ENCODE peak calls at places on chromosomes 11 and 22, in four cellular contexts. One of them, this sample, is unnamed.

GRCh38 chr11:57899378-57899777 is 124.3 kb upstream of the OR9Q1 start:
- DNase-seq in K562: no peak
- DNase-seq in HepG2: no peak
- DNase-seq in WTC11: no peak
- DNase-seq in this sample: no peak

GRCh38 chr11:74311352-74311926 is at the start of gene P4HA3:
- DNase-seq in HepG2: peak
- DNase-seq in WTC11: peak
- DNase-seq in K562: peak
- DNase-seq in this sample: peak

GRCh38 chr11:123168236-123168635 is 26.8 kb downstream of the CLMP start:
- DNase-seq in WTC11: no peak
- DNase-seq in K562: no peak
- DNase-seq in HepG2: no peak
- DNase-seq in this sample: no peak

GRCh38 chr11:27385245-27385644 is 22.2 kb upstream of the CCDC34 start:
- DNase-seq in WTC11: no peak
- DNase-seq in K562: no peak
- DNase-seq in HepG2: no peak
- DNase-seq in this sample: no peak

GRCh38 chr22:43060213-43060612 is 29.0 kb downstream of the TTLL1 start:
- DNase-seq in WTC11: peak
- DNase-seq in HepG2: peak
- DNase-seq in K562: peak
- DNase-seq in this sample: peak

GRCh38 chr11:131999955-132000354 is 629.5 kb downstream of the NTM start:
- DNase-seq in WTC11: no peak
- DNase-seq in K562: no peak
- DNase-seq in HepG2: no peak
- DNase-seq in this sample: no peak

GRCh38 chr22:44531487-44531886 is 33.5 kb upstream of the RTL6 start:
- DNase-seq in WTC11: no peak
- DNase-seq in K562: no peak
- DNase-seq in HepG2: no peak
- DNase-seq in this sample: no peak

GRCh38 chr11:13761250-13761649 is 92.8 kb downstream of the FAR1 start:
- DNase-seq in K562: no peak
- DNase-seq in WTC11: no peak
- DNase-seq in HepG2: no peak
- DNase-seq in this sample: no peak

GRCh38 chr22:22619765-22620414 is 24.5 kb upstream of the GGTLC2 start:
- DNase-seq in K562: no peak
- DNase-seq in WTC11: no peak
- DNase-seq in HepG2: no peak
- DNase-seq in this sample: no peak

GRCh38 chr11:119904636-119905035 is 175.6 kb upstream of the NECTIN1 start:
- DNase-seq in HepG2: no peak
- DNase-seq in WTC11: no peak
- DNase-seq in K562: no peak
- DNase-seq in this sample: no peak

GRCh38 chr22:20803696-20804324 is 29.9 kb downstream of the SERPIND1 start:
- DNase-seq in HepG2: peak
- DNase-seq in WTC11: peak
- DNase-seq in K562: peak
- DNase-seq in this sample: peak

GRCh38 chr11:93267383-93267782 is 63.2 kb upstream of the DEUP1 start:
- DNase-seq in K562: no peak
- DNase-seq in HepG2: no peak
- DNase-seq in WTC11: no peak
- DNase-seq in this sample: no peak

GRCh38 chr11:78212586-78213371 is 24.1 kb downstream of the USP35 start:
- DNase-seq in WTC11: peak
- DNase-seq in K562: no peak
- DNase-seq in HepG2: no peak
- DNase-seq in this sample: no peak

GRCh38 chr11:62880803-62881578 is at the start of gene SLC3A2:
- DNase-seq in HepG2: peak
- DNase-seq in WTC11: peak
- DNase-seq in K562: peak
- DNase-seq in this sample: peak

GRCh38 chr11:35232961-35233360 is 94.0 kb downstream of the CD44 start:
- DNase-seq in HepG2: no peak
- DNase-seq in K562: no peak
- DNase-seq in WTC11: no peak
- DNase-seq in this sample: no peak

GRCh38 chr22:19880786-19881569 is 26.3 kb upstream of the GNB1L start:
- DNase-seq in K562: peak
- DNase-seq in HepG2: peak
- DNase-seq in WTC11: peak
- DNase-seq in this sample: peak

GRCh38 chr11:48083427-48083826 is 103.1 kb downstream of the PTPRJ start:
- DNase-seq in K562: no peak
- DNase-seq in HepG2: no peak
- DNase-seq in WTC11: no peak
- DNase-seq in this sample: no peak

GRCh38 chr11:12762696-12763324 is 88.6 kb downstream of the TEAD1 start:
- DNase-seq in HepG2: no peak
- DNase-seq in WTC11: no peak
- DNase-seq in K562: no peak
- DNase-seq in this sample: no peak

GRCh38 chr11:62067741-62068140 is 56.1 kb upstream of the INCENP start:
- DNase-seq in HepG2: no peak
- DNase-seq in K562: no peak
- DNase-seq in WTC11: no peak
- DNase-seq in this sample: no peak

GRCh38 chr11:1890856-1891830 is 552 bp downstream of the PRR33 start:
- DNase-seq in K562: no peak
- DNase-seq in WTC11: no peak
- DNase-seq in HepG2: no peak
- DNase-seq in this sample: no peak

GRCh38 chr11:2891291-2891690 is 5.7 kb upstream of the CDKN1C start:
- DNase-seq in K562: peak
- DNase-seq in HepG2: no peak
- DNase-seq in WTC11: peak
- DNase-seq in this sample: no peak

GRCh38 chr22:31106651-31107205 is 640 bp downstream of the SELENOM start:
- DNase-seq in HepG2: no peak
- DNase-seq in WTC11: no peak
- DNase-seq in K562: no peak
- DNase-seq in this sample: peak

GRCh38 chr11:45285931-45286632 is at the start of gene SYT13:
- DNase-seq in WTC11: peak
- DNase-seq in HepG2: no peak
- DNase-seq in K562: no peak
- DNase-seq in this sample: no peak

GRCh38 chr11:47267858-47268257 is 2.1 kb upstream of the MADD start:
- DNase-seq in WTC11: no peak
- DNase-seq in HepG2: no peak
- DNase-seq in K562: no peak
- DNase-seq in this sample: no peak

GRCh38 chr22:45208993-45209838 is 31.5 kb downstream of the KIAA0930 start:
- DNase-seq in HepG2: no peak
- DNase-seq in WTC11: peak
- DNase-seq in K562: peak
- DNase-seq in this sample: peak

GRCh38 chr11:126824035-126824607 is 176.4 kb downstream of the KIRREL3 start:
- DNase-seq in HepG2: no peak
- DNase-seq in K562: no peak
- DNase-seq in WTC11: peak
- DNase-seq in this sample: no peak

GRCh38 chr22:46362934-46363515 is 27.5 kb downstream of the TRMU start:
- DNase-seq in K562: no peak
- DNase-seq in HepG2: no peak
- DNase-seq in WTC11: no peak
- DNase-seq in this sample: no peak

GRCh38 chr11:15942936-15943335 is 413.4 kb downstream of the SOX6 start:
- DNase-seq in K562: no peak
- DNase-seq in HepG2: no peak
- DNase-seq in WTC11: no peak
- DNase-seq in this sample: no peak

GRCh38 chr22:19663821-19664325 is 50.4 kb upstream of the SEPTIN5 start:
- DNase-seq in K562: peak
- DNase-seq in WTC11: no peak
- DNase-seq in HepG2: no peak
- DNase-seq in this sample: no peak

GRCh38 chr11:124285610-124286344 is 28.0 kb downstream of the OR8D1 start:
- DNase-seq in K562: no peak
- DNase-seq in HepG2: no peak
- DNase-seq in WTC11: no peak
- DNase-seq in this sample: no peak
- TF ChIP-seq ELF4 in K562: no peak
- TF ChIP-seq ELF4 in HepG2: no peak
- TF ChIP-seq ELF4 in WTC11: no peak
- TF ChIP-seq ELF4 in this sample: no peak

GRCh38 chr22:39665229-39665628 is 94.7 kb downstream of the CACNA1I start:
- DNase-seq in HepG2: no peak
- DNase-seq in WTC11: no peak
- DNase-seq in K562: no peak
- DNase-seq in this sample: no peak
- TF ChIP-seq ELF4 in HepG2: no peak
- TF ChIP-seq ELF4 in WTC11: no peak
- TF ChIP-seq ELF4 in K562: no peak
- TF ChIP-seq ELF4 in this sample: no peak

DNA sequence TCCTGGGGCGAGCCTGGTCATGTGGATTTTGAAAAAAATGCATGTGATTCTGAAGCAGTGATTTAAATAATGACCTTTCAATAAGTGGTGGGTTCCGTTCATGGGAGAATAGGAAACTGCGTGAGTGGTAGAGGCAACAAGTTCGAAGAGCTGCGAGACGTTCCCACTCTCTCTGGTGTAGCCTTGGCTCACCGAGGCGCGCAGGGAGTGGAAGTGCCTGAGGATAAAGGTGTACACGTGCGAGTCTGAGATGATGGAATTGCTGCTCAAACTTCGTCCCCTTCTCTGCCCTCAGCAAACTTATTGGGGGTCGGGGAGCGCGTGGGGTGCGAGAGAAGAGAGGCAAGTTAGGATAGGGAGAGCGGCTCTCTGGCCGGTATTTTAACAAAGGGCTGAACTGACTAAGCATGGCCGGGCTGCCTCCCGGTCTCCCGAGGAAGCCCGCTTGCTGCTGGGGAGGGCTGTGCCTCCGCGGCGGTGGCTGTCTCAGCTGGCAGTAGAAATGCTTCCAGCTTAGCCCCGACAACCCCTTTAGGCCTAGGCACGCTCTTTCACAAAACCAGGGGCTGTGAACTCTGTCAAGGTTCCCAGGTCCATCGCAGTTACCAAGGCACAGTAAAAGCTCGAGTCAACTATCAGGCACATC is 870 bp upstream of the STT3A start:
- DNase-seq in WTC11: peak
- DNase-seq in K562: peak
- DNase-seq in HepG2: peak
- DNase-seq in this sample: peak
- TF ChIP-seq ELF4 in WTC11: no peak
- TF ChIP-seq ELF4 in K562: no peak
- TF ChIP-seq ELF4 in HepG2: no peak
- TF ChIP-seq ELF4 in this sample: no peak

DNA sequence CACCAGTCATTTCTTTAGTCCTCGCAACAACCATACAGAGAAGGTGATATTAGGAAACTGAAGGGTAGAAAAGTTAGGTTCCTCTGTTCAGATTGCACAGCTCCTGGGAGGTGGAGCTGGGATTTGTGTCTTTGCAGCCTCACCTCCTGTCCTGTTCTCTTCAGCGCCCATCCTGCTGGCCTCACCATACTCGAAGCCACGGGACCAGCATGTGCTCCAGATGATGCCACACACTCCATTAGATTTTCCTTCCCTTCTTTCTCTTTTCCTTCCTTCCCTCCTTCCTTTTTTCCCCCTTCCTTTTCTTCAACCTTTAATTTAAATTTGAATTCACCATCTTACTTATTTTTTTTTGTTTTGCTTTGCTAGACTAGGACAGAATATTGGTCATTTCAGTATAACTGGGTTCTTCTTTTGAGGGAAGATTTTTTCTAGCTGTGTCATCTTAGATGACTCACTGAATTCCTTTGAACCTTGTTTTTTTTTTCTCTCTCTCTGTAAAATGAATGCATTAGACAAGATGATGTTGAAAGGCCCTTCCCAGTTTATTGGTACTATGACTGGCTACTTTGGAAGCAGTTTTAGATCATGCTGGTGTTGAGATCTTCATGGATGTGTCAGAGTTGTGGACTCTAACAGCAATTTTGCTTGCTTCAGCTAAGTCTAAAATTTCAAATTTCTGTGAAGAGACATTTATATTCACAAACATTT is 662.5 kb upstream of the TENM4 start:
- DNase-seq in HepG2: peak
- DNase-seq in K562: no peak
- DNase-seq in WTC11: no peak
- DNase-seq in this sample: no peak
- TF ChIP-seq ELF4 in HepG2: no peak
- TF ChIP-seq ELF4 in K562: no peak
- TF ChIP-seq ELF4 in WTC11: no peak
- TF ChIP-seq ELF4 in this sample: no peak

GRCh38 chr22:24996420-24996952 is 44.0 kb downstream of the KIAA1671 start:
- DNase-seq in WTC11: peak
- DNase-seq in HepG2: no peak
- DNase-seq in K562: no peak
- DNase-seq in this sample: peak
- TF ChIP-seq ELF4 in WTC11: no peak
- TF ChIP-seq ELF4 in HepG2: no peak
- TF ChIP-seq ELF4 in K562: no peak
- TF ChIP-seq ELF4 in this sample: no peak